ENCODE peak calls at places on chromosomes 6 and 20, in ten cellular contexts. F is foreskin melanocyte; P is left colon; S is effector CD4-positive, alpha-beta T cell; C is progenitor cell of endocrine pancreas; J is small intestine; U is NCI-H1105; Z is GDM1; M is NCI-H2081; T is activated T-cell treated with anti-CD3 and anti-CD28 coated beads, Interleukin-2, amount 50 U/mL, for 4 hours. H is an unnamed sample.

GRCh38 chr6:7137335-7138106 is 29.8 kb downstream of the RREB1 start:
- DNase-seq in F (peak), P (peak), S (peak), C (no peak), J (no peak), U (no peak), Z (peak), M (peak), T (peak), H (peak)

GRCh38 chr6:156279306-156279969 is 497.7 kb upstream of the ARID1B start:
- DNase-seq in F (no peak), P (no peak), S (no peak), C (no peak), J (no peak), U (no peak), Z (no peak), M (peak), T (no peak), H (no peak)

GRCh38 chr6:104118274-104118673 is 741.4 kb downstream of the HACE1 start:
- DNase-seq in F (no peak), P (no peak), S (no peak), C (no peak), J (no peak), U (no peak), Z (no peak), M (no peak), T (no peak), H (no peak)

GRCh38 chr6:19538086-19538485 is 299.1 kb upstream of the ID4 start:
- DNase-seq in F (no peak), P (peak), S (no peak), C (peak), J (peak), U (peak), Z (no peak), M (peak), T (no peak), H (peak)

GRCh38 chr20:41501376-41501775 is 116.8 kb downstream of the CHD6 start:
- DNase-seq in F (no peak), P (no peak), S (no peak), C (no peak), J (no peak), U (no peak), Z (no peak), M (no peak), T (no peak), H (no peak)

GRCh38 chr6:142642651-142643050 is 302.3 kb downstream of the HIVEP2 start:
- DNase-seq in F (no peak), P (no peak), S (no peak), C (no peak), J (no peak), U (no peak), Z (no peak), M (no peak), T (no peak), H (no peak)

GRCh38 chr6:106748547-106749207 is 119.3 kb downstream of the QRSL1 start:
- DNase-seq in F (no peak), P (no peak), S (no peak), C (no peak), J (no peak), U (no peak), Z (no peak), M (no peak), T (no peak), H (no peak)

GRCh38 chr6:90284745-90285481 is 11.7 kb downstream of the BACH2 start:
- DNase-seq in F (peak), P (no peak), S (no peak), C (no peak), J (no peak), U (no peak), Z (no peak), M (no peak), T (no peak), H (peak)

GRCh38 chr20:63333241-63333836 is 27.8 kb downstream of the CHRNA4 start:
- DNase-seq in F (no peak), P (no peak), S (no peak), C (no peak), J (no peak), U (no peak), Z (no peak), M (peak), T (no peak), H (no peak)

GRCh38 chr6:133641111-133641510 is 247.8 kb upstream of the TCF21 start:
- DNase-seq in F (no peak), P (no peak), S (no peak), C (no peak), J (no peak), U (no peak), Z (no peak), M (no peak), T (no peak), H (no peak)

GRCh38 chr6:25179051-25179778 is 100.0 kb upstream of the CARMIL1 start:
- DNase-seq in F (no peak), P (no peak), S (no peak), C (no peak), J (no peak), U (no peak), Z (no peak), M (no peak), T (no peak), H (no peak)

GRCh38 chr6:11732036-11732545 is 46.5 kb downstream of the ADTRP start:
- DNase-seq in F (no peak), P (peak), S (no peak), C (no peak), J (no peak), U (no peak), Z (peak), M (no peak), T (peak), H (no peak)

GRCh38 chr6:24779416-24779815 is 4.7 kb downstream of the GMNN start:
- DNase-seq in F (no peak), P (no peak), S (no peak), C (no peak), J (peak), U (no peak), Z (no peak), M (no peak), T (no peak), H (peak)

GRCh38 chr6:52595796-52596130 is 18.9 kb upstream of the TRAM2 start:
- DNase-seq in F (no peak), P (no peak), S (no peak), C (no peak), J (no peak), U (no peak), Z (no peak), M (no peak), T (no peak), H (no peak)

GRCh38 chr20:46022411-46023147 is 6.4 kb upstream of the SLC12A5 start:
- DNase-seq in F (no peak), P (peak), S (peak), C (peak), J (peak), U (peak), Z (peak), M (peak), T (peak), H (peak)

GRCh38 chr6:38337819-38338465 is 301.8 kb downstream of the BTBD9 start:
- DNase-seq in F (no peak), P (no peak), S (no peak), C (no peak), J (no peak), U (no peak), Z (no peak), M (no peak), T (no peak), H (peak)

GRCh38 chr6:56851541-56852248 is 103.2 kb upstream of the BEND6 start:
- DNase-seq in F (peak), P (no peak), S (no peak), C (no peak), J (peak), U (peak), Z (peak), M (peak), T (no peak), H (peak)

GRCh38 chr20:18504479-18505060 is 3.2 kb upstream of the SEC23B start:
- DNase-seq in F (no peak), P (peak), S (no peak), C (no peak), J (no peak), U (no peak), Z (no peak), M (no peak), T (no peak), H (no peak)